ENCODE peak calls at places on chromosomes 4 and X, in five cellular contexts. One of them, this sample, is unnamed.

GRCh38 chr4:1201851-1202525 is 29.6 kb upstream of the SPON2 start:
- DNase-seq in neuronal stem cell: no peak
- DNase-seq in H9: no peak
- DNase-seq in mesenchymal stem cell: peak; percentile 100
- DNase-seq in H1: no peak
- DNase-seq in this sample: peak; percentile 95

GRCh38 chrX:10620121-10620699 is at the start of gene MID1:
- DNase-seq in neuronal stem cell: peak; percentile 71
- DNase-seq in H9: peak; percentile 82
- DNase-seq in mesenchymal stem cell: peak; percentile 84
- DNase-seq in H1: peak; percentile 60
- DNase-seq in this sample: peak; percentile 80

GRCh38 chr4:13918110-13918509 is 290.6 kb upstream of the BOD1L1 start:
- DNase-seq in neuronal stem cell: no peak
- DNase-seq in H9: no peak
- DNase-seq in mesenchymal stem cell: peak; percentile 97
- DNase-seq in H1: no peak
- DNase-seq in this sample: peak; percentile 100

GRCh38 chr4:182555997-182556418 is 312.8 kb downstream of the TENM3 start:
- DNase-seq in neuronal stem cell: peak; percentile 63
- DNase-seq in H9: peak; percentile 47
- DNase-seq in mesenchymal stem cell: peak; percentile 71
- DNase-seq in H1: no peak
- DNase-seq in this sample: peak; percentile 91

GRCh38 chr4:9898596-9899345 is 117.3 kb downstream of the DRD5 start:
- DNase-seq in neuronal stem cell: peak; percentile 49
- DNase-seq in H9: peak; percentile 90
- DNase-seq in mesenchymal stem cell: no peak
- DNase-seq in H1: peak; percentile 68
- DNase-seq in this sample: peak; percentile 16

GRCh38 chr4:162485486-162485885 is 321.7 kb upstream of the FSTL5 start:
- DNase-seq in neuronal stem cell: no peak
- DNase-seq in H9: no peak
- DNase-seq in mesenchymal stem cell: peak; percentile 77
- DNase-seq in H1: no peak
- DNase-seq in this sample: no peak

GRCh38 chrX:131704136-131704695 is 160.3 kb downstream of the OR13H1 start:
- DNase-seq in neuronal stem cell: no peak
- DNase-seq in H9: no peak
- DNase-seq in mesenchymal stem cell: no peak
- DNase-seq in H1: no peak
- DNase-seq in this sample: peak; percentile 85

GRCh38 chrX:37380920-37381319 is 31.8 kb downstream of the PRRG1 start:
- DNase-seq in neuronal stem cell: no peak
- DNase-seq in H9: no peak
- DNase-seq in mesenchymal stem cell: peak; percentile 66
- DNase-seq in H1: no peak
- DNase-seq in this sample: peak; percentile 82

GRCh38 chr4:84235131-84235530 is 264.0 kb downstream of the NKX6-1 start:
- DNase-seq in neuronal stem cell: no peak
- DNase-seq in H9: no peak
- DNase-seq in mesenchymal stem cell: no peak
- DNase-seq in H1: no peak
- DNase-seq in this sample: no peak

GRCh38 chrX:103584606-103585005 is 709 bp upstream of the TCEAL4 start:
- DNase-seq in neuronal stem cell: no peak
- DNase-seq in H9: no peak
- DNase-seq in mesenchymal stem cell: no peak
- DNase-seq in H1: no peak
- DNase-seq in this sample: no peak

GRCh38 chr4:89838005-89838404 is 1.0 kb upstream of the SNCA start:
- DNase-seq in neuronal stem cell: no peak
- DNase-seq in H9: no peak
- DNase-seq in mesenchymal stem cell: peak; percentile 72
- DNase-seq in H1: no peak
- DNase-seq in this sample: no peak

GRCh38 chrX:36436286-36436860 is 516.8 kb downstream of the CFAP47 start:
- DNase-seq in neuronal stem cell: no peak
- DNase-seq in H9: no peak
- DNase-seq in mesenchymal stem cell: no peak
- DNase-seq in H1: no peak
- DNase-seq in this sample: peak; percentile 30

GRCh38 chr4:84691170-84691691 is 108.3 kb downstream of the CDS1 start:
- DNase-seq in neuronal stem cell: no peak
- DNase-seq in H9: no peak
- DNase-seq in mesenchymal stem cell: peak; percentile 95
- DNase-seq in H1: no peak
- DNase-seq in this sample: peak; percentile 94

GRCh38 chr4:75089206-75089605 is 156.3 kb downstream of the PARM1 start:
- DNase-seq in neuronal stem cell: no peak
- DNase-seq in H9: no peak
- DNase-seq in mesenchymal stem cell: peak; percentile 82
- DNase-seq in H1: no peak
- DNase-seq in this sample: no peak

GRCh38 chrX:11064851-11065600 is 46.1 kb upstream of the HCCS start:
- DNase-seq in neuronal stem cell: no peak
- DNase-seq in H9: no peak
- DNase-seq in mesenchymal stem cell: peak; percentile 3
- DNase-seq in H1: no peak
- DNase-seq in this sample: peak; percentile 78

GRCh38 chrX:72208126-72208525 is 26.6 kb downstream of the PIN4 start:
- DNase-seq in neuronal stem cell: no peak
- DNase-seq in H9: no peak
- DNase-seq in mesenchymal stem cell: no peak
- DNase-seq in H1: no peak
- DNase-seq in this sample: peak; percentile 10

GRCh38 chr4:103786014-103786413 is 66.2 kb upstream of the TACR3 start:
- DNase-seq in neuronal stem cell: peak; percentile 21
- DNase-seq in H9: peak; percentile 67
- DNase-seq in mesenchymal stem cell: peak; percentile 34
- DNase-seq in H1: no peak
- DNase-seq in this sample: no peak

GRCh38 chrX:15594371-15594770 is 6.4 kb downstream of the ACE2 start:
- DNase-seq in neuronal stem cell: no peak
- DNase-seq in H9: no peak
- DNase-seq in mesenchymal stem cell: no peak
- DNase-seq in H1: no peak
- DNase-seq in this sample: no peak

GRCh38 chr4:17770845-17771244 is 10.6 kb downstream of the FAM184B start:
- DNase-seq in neuronal stem cell: no peak
- DNase-seq in H9: no peak
- DNase-seq in mesenchymal stem cell: no peak
- DNase-seq in H1: no peak
- DNase-seq in this sample: no peak

GRCh38 chrX:51361251-51361650 is 28.6 kb downstream of the NUDT10 start:
- DNase-seq in neuronal stem cell: no peak
- DNase-seq in H9: peak; percentile 31
- DNase-seq in mesenchymal stem cell: no peak
- DNase-seq in H1: no peak
- DNase-seq in this sample: no peak

GRCh38 chr4:146776691-146777090 is 138.0 kb downstream of the POU4F2 start:
- DNase-seq in neuronal stem cell: no peak
- DNase-seq in H9: no peak
- DNase-seq in mesenchymal stem cell: no peak
- DNase-seq in H1: no peak
- DNase-seq in this sample: no peak

GRCh38 chr4:150235795-150236385 is 157.6 kb downstream of the DCLK2 start:
- DNase-seq in neuronal stem cell: no peak
- DNase-seq in H9: no peak
- DNase-seq in mesenchymal stem cell: peak; percentile 58
- DNase-seq in H1: no peak
- DNase-seq in this sample: peak; percentile 42

GRCh38 chrX:129678176-129678880 is 23.6 kb upstream of the APLN start:
- DNase-seq in neuronal stem cell: no peak
- DNase-seq in H9: no peak
- DNase-seq in mesenchymal stem cell: no peak
- DNase-seq in H1: no peak
- DNase-seq in this sample: no peak

GRCh38 chrX:3962511-3963350 is 249.3 kb upstream of the PRKX start:
- DNase-seq in neuronal stem cell: peak; percentile 27
- DNase-seq in H9: peak; percentile 42
- DNase-seq in mesenchymal stem cell: peak; percentile 2
- DNase-seq in H1: no peak
- DNase-seq in this sample: peak; percentile 16

GRCh38 chrX:135520022-135520552 is 373 bp upstream of the INTS6L start:
- DNase-seq in neuronal stem cell: no peak
- DNase-seq in H9: no peak
- DNase-seq in mesenchymal stem cell: peak; percentile 67
- DNase-seq in H1: no peak
- DNase-seq in this sample: peak; percentile 60

GRCh38 chr4:116024954-116025708 is 911.7 kb upstream of the NDST4 start:
- DNase-seq in neuronal stem cell: no peak
- DNase-seq in H9: no peak
- DNase-seq in mesenchymal stem cell: no peak
- DNase-seq in H1: no peak
- DNase-seq in this sample: no peak

DNA sequence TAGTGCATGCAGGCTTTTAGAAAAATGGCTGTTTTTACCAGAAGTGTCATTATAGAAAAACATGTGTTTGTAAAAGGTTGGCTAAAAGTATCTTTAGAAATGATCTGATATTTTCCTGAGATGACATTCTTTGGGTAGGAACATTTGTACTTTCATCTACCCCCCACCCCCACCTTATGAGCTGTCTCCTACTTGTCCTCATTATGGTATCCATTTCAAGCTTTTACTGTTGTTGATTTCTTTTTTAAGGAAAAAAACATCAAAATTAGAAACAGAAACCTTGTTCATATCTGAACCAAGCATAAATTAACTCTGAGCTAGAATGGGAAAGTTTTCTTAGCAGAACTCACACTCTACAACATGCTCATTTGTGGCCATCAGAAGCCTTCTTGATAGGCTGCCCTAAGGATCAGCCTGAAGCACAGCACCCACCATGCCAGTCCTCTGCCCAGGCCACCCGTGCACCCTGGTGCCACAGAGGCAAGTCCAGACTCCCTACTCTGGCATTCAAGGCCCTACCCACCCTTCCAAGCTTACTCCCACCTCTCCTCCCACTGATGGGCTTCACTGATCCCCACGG is 49.4 kb downstream of the NSG1 start:
- DNase-seq in neuronal stem cell: no peak
- DNase-seq in H9: no peak
- DNase-seq in mesenchymal stem cell: no peak
- DNase-seq in H1: no peak
- DNase-seq in this sample: no peak
- H3K23ac ChIP-seq in neuronal stem cell: no peak overlapping the region
- H3K23ac ChIP-seq in H9: no peak overlapping the region
- H3K23ac ChIP-seq in mesenchymal stem cell: no peak overlapping the region
- H3K23ac ChIP-seq in H1: no peak overlapping the region
- H3K23ac ChIP-seq in this sample: no peak overlapping the region

GRCh38 chr4:37729649-37730004 is 43.5 kb upstream of the RELL1 start:
- DNase-seq in neuronal stem cell: no peak
- DNase-seq in H9: no peak
- DNase-seq in mesenchymal stem cell: no peak
- DNase-seq in H1: no peak
- DNase-seq in this sample: no peak

GRCh38 chr4:37728064-37728463 is 41.9 kb upstream of the RELL1 start:
- DNase-seq in neuronal stem cell: no peak
- DNase-seq in H9: no peak
- DNase-seq in mesenchymal stem cell: no peak
- DNase-seq in H1: no peak
- DNase-seq in this sample: no peak

GRCh38 chr4:37727635-37728034 is 41.5 kb upstream of the RELL1 start:
- DNase-seq in neuronal stem cell: no peak
- DNase-seq in H9: no peak
- DNase-seq in mesenchymal stem cell: no peak
- DNase-seq in H1: no peak
- DNase-seq in this sample: no peak

GRCh38 chr4:37725718-37726117 is 39.5 kb upstream of the RELL1 start:
- DNase-seq in neuronal stem cell: no peak
- DNase-seq in H9: no peak
- DNase-seq in mesenchymal stem cell: no peak
- DNase-seq in H1: no peak
- DNase-seq in this sample: peak; percentile 17

DNA sequence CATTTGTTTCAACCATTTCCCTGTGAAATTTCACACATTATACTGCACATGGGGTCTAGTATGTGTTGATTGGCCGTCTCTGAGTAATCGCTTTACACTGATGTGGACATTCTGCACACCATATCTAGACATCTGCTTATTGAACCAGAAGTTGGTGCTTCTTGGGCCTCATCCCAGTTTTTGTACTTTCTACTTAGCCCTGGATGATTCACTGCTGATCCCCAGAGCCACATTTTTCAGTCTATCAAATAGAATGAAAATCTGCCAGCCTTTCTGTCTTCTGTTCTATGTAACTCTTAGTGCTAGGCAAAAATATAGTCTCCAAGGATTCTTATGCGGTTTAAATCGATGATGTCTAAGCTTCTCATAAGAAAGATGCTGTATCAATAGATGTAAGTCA is 40.5 kb upstream of the RELL1 start:
- DNase-seq in neuronal stem cell: no peak
- DNase-seq in H9: no peak
- DNase-seq in mesenchymal stem cell: no peak
- DNase-seq in H1: no peak
- DNase-seq in this sample: peak; percentile 48
- H3K23ac ChIP-seq in neuronal stem cell: no peak overlapping the region
- H3K23ac ChIP-seq in H9: no peak overlapping the region
- H3K23ac ChIP-seq in mesenchymal stem cell: no peak overlapping the region
- H3K23ac ChIP-seq in H1: peak overlapping the region; percentile 86
- H3K23ac ChIP-seq in this sample: no peak overlapping the region

GRCh38 chr4:140662082-140662869 is 93.5 kb upstream of the UCP1 start:
- DNase-seq in neuronal stem cell: no peak
- DNase-seq in H9: no peak
- DNase-seq in mesenchymal stem cell: no peak
- DNase-seq in H1: no peak
- DNase-seq in this sample: peak; percentile 52
- H3K23ac ChIP-seq in neuronal stem cell: no peak overlapping the region
- H3K23ac ChIP-seq in H9: no peak overlapping the region
- H3K23ac ChIP-seq in mesenchymal stem cell: no peak overlapping the region
- H3K23ac ChIP-seq in H1: no peak overlapping the region
- H3K23ac ChIP-seq in this sample: no peak overlapping the region

GRCh38 chr4:81528200-81528599 is 56.5 kb upstream of the RASGEF1B start:
- DNase-seq in neuronal stem cell: no peak
- DNase-seq in H9: no peak
- DNase-seq in mesenchymal stem cell: no peak
- DNase-seq in H1: no peak
- DNase-seq in this sample: no peak
- H3K23ac ChIP-seq in neuronal stem cell: peak overlapping the region; percentile 11
- H3K23ac ChIP-seq in H9: no peak overlapping the region
- H3K23ac ChIP-seq in mesenchymal stem cell: no peak overlapping the region
- H3K23ac ChIP-seq in H1: no peak overlapping the region
- H3K23ac ChIP-seq in this sample: no peak overlapping the region

DNA sequence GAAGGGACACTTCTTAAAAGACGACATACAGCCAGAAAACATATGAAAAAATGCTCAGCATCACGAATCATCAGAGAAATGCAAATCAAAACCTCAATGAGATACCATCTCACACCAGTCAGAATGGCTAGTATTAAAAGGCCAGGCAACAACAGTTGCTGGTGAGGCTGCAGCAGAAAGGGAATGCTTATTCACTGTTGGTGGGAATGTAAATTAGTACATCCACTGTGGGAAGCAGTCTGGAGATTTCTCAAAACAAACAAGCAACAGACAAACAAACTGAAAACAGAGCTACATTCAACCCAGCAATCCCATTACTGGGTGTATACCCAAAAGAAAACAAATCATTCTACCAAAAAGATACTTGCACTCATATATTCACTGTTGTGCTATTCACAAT is 197.9 kb downstream of the EVC2 start:
- DNase-seq in neuronal stem cell: no peak
- DNase-seq in H9: no peak
- DNase-seq in mesenchymal stem cell: no peak
- DNase-seq in H1: no peak
- DNase-seq in this sample: no peak
- H3K23ac ChIP-seq in neuronal stem cell: no peak overlapping the region
- H3K23ac ChIP-seq in H9: no peak overlapping the region
- H3K23ac ChIP-seq in mesenchymal stem cell: no peak overlapping the region
- H3K23ac ChIP-seq in H1: no peak overlapping the region
- H3K23ac ChIP-seq in this sample: no peak overlapping the region

GRCh38 chr4:12360391-12360790 is 931.7 kb upstream of the HS3ST1 start:
- DNase-seq in neuronal stem cell: no peak
- DNase-seq in H9: no peak
- DNase-seq in mesenchymal stem cell: no peak
- DNase-seq in H1: no peak
- DNase-seq in this sample: no peak
- H3K23ac ChIP-seq in neuronal stem cell: no peak overlapping the region
- H3K23ac ChIP-seq in H9: no peak overlapping the region
- H3K23ac ChIP-seq in mesenchymal stem cell: no peak overlapping the region
- H3K23ac ChIP-seq in H1: no peak overlapping the region
- H3K23ac ChIP-seq in this sample: no peak overlapping the region

This sample was measured in IMR-90.